ENCODE peak calls at places on chromosomes 16 and 17, in five cellular contexts. L, A, T, Z and Y are unnamed samples.

GRCh38 chr17:44775136-44775837 is 16.5 kb downstream of the ADAM11 start:
- DNase-seq in T (peak), Z (peak), L (peak), A (peak), Y (peak)

GRCh38 chr16:69057400-69058378 is 47.8 kb upstream of the HAS3 start:
- DNase-seq in L (peak), A (peak), Z (peak), T (no peak), Y (no peak)

GRCh38 chr17:79053251-79053925 is 21.2 kb upstream of the ENGASE start:
- DNase-seq in Z (peak), T (no peak), L (no peak), A (peak), Y (no peak)

GRCh38 chr16:89738072-89738377 is 16.7 kb downstream of the ZNF276 start:
- DNase-seq in T (no peak), Z (no peak), A (no peak), L (no peak), Y (peak)

GRCh38 chr16:70649300-70649699 is 2.9 kb downstream of the IL34 start:
- DNase-seq in A (peak), L (no peak), Z (peak), T (no peak), Y (no peak)

GRCh38 chr17:38861399-38861843 is 7.9 kb upstream of the RPL23 start:
- DNase-seq in L (no peak), A (no peak), T (no peak), Z (no peak), Y (peak)

GRCh38 chr16:55657616-55658015 is 1.8 kb downstream of the SLC6A2 start:
- DNase-seq in T (no peak), L (no peak), A (no peak), Z (no peak), Y (no peak)

GRCh38 chr17:83191388-83192160 is 112.2 kb downstream of the METRNL start:
- DNase-seq in L (no peak), A (no peak), T (no peak), Z (no peak), Y (no peak)

GRCh38 chr17:78993241-78993956 is 13.7 kb upstream of the LGALS3BP start:
- DNase-seq in A (peak), T (peak), Z (peak), L (no peak), Y (peak)

GRCh38 chr16:27600386-27600785 is 50.4 kb downstream of the KATNIP start:
- DNase-seq in A (no peak), T (peak), L (no peak), Z (no peak), Y (no peak)

GRCh38 chr17:56011406-56012131 is 141.7 kb upstream of the ANKFN1 start:
- DNase-seq in Z (no peak), L (no peak), A (no peak), T (no peak), Y (no peak)

GRCh38 chr17:75512946-75513666 is 2.2 kb downstream of the CASKIN2 start:
- DNase-seq in Z (peak), T (no peak), L (no peak), A (peak), Y (no peak)

GRCh38 chr17:78125138-78125913 is 3.2 kb downstream of the TMC6 start:
- DNase-seq in L (no peak), Z (no peak), A (no peak), T (no peak), Y (peak)

GRCh38 chr16:17839272-17839671 is 368.5 kb upstream of the XYLT1 start:
- DNase-seq in A (no peak), L (no peak), Z (no peak), T (no peak), Y (no peak)

GRCh38 chr17:79027925-79028491 is 4.0 kb downstream of the C1QTNF1 start:
- DNase-seq in T (no peak), A (peak), Z (no peak), L (no peak), Y (no peak)

GRCh38 chr16:75555213-75555706 is 792 bp downstream of the TMEM231 start:
- DNase-seq in L (peak), A (peak), Z (peak), T (peak), Y (peak)

GRCh38 chr17:50301891-50302584 is 27.8 kb downstream of the TMEM92 start:
- DNase-seq in L (no peak), T (no peak), A (no peak), Z (no peak), Y (no peak)

GRCh38 chr17:50297407-50297865 is 23.2 kb downstream of the TMEM92 start:
- DNase-seq in T (peak), A (peak), L (peak), Z (peak), Y (peak)

GRCh38 chr17:50298018-50298417 is 23.8 kb downstream of the TMEM92 start:
- DNase-seq in A (no peak), T (no peak), L (no peak), Z (no peak), Y (no peak)

GRCh38 chr17:50303051-50303450 is 28.8 kb downstream of the TMEM92 start:
- DNase-seq in Z (no peak), A (no peak), T (peak), L (no peak), Y (no peak)

DNA sequence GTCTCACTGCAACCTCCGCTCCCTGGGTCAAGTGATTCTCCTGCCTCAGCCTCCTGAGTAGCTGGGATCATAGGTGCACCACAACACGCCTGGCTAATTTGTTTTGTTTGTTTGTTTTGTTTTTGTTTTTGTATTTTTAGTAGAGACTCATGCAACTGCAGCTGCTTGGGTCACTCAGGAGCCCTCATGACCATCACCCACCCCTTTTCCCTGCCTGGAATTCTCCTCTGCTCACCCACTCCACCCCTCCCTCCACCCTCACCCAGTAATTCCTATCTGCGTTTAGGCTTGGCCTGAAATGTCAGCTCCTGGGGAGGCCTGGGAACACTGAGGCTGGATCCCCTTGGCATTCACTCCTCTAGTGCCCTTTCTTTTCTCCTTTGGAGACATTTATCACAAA is 25.5 kb downstream of the TMEM92 start:
- DNase-seq in A (no peak), L (no peak), T (no peak), Z (no peak), Y (no peak)
- H2AFZ ChIP-seq in A (no peak), L (no peak), T (no peak), Z (no peak), Y (no peak)

DNA sequence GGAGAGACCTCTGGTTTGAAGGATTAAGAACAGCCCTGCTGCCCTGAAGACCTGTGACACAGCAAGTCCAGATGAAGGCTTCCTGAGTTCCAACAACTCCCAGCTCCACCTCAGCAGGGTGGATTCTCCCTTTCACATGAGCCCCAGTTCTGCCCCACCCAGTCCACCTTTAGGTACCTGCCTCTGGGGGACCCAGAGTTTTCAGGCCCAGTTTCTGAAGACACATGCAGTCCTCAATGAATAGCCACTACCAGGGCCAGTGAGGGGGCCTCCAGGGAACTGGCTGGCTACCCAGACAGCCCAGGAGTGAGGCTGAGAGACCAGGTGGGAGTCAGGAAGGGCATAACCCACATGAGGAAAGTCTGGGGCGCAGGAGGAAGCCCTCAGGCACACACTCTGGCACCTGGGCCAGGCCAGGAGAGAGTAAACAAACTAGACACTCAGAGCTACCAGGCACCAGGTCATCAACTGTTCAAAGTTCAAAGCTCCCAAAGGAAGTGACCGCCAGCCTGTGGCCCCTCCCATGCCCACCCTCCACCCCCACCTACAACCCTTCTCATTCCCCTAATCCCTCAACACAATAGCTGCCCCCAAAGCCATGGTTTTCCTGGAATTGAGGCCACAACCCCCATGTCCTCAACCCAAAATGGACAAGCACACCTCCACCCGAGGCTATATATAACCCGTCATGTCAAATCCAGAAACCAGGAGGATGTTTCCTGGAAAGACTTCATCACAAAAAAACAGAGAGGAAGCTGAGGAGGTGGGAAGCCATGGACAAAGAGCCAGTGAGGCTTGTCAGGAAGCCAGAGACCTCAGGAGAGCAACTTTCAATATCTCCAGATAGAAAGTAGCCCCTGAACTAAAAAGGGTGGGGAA is 2.1 kb downstream of the MYO18A start:
- DNase-seq in T (no peak), L (no peak), Z (no peak), A (no peak), Y (no peak)
- H3K4me3 ChIP-seq in T (peak), L (peak), Z (no peak), A (no peak), Y (no peak)

GRCh38 chr17:17836250-17836817 is 452 bp downstream of the SREBF1 start:
- DNase-seq in L (peak), Z (peak), A (peak), T (peak), Y (peak)

GRCh38 chr17:17836818-17837379 is at the start of gene SREBF1:
- DNase-seq in T (peak), Z (peak), L (no peak), A (peak), Y (peak)

GRCh38 chr17:17834974-17835373 is 1.8 kb downstream of the SREBF1 start:
- DNase-seq in A (no peak), Z (no peak), L (no peak), T (no peak), Y (no peak)

GRCh38 chr17:17837380-17837821 is 615 bp upstream of the SREBF1 start:
- DNase-seq in A (peak), Z (peak), T (peak), L (peak), Y (peak)

DNA sequence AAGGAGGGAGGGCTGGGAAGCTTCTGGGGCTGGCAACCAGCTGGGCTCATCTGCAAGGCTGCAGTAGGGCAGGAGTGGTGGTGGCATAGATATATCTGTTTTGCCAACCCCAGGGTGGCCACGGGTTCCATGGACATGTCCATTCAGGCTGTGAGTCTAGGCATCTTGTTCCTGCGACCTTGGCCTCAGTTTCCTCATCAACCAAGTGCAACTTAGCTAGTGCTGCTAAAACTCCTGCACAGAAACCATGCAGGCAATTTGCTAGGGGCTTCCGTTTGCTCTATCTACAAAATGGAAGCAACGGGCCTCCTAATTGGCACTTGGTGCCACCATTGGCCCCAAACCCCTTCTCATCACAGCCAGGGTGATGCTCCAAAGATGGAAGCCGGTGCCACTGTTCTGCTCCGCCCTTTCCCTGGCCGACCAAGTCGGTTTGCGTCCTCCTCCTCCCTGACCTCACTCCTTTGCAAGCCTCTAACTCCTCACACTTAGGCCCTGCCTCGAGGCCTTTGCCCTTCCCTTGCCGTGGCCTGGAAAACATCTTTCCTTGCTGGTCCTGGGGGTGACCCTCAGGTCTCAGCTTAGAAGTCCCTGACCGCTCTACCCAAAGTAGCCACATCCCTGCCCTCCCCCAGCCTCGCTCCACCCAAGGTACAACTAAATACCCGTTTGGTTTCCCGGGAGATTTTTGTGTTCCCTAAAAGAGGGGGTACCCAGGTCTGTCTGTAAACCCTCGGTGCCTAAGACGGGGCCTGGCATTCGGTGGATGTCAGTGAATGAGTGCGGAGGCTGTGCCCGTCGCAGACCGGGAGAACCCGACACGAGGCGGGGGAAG is 1.2 kb downstream of the SREBF1 start:
- DNase-seq in A (peak), T (no peak), Z (no peak), L (no peak), Y (peak)
- H2AFZ ChIP-seq in A (peak), T (no peak), Z (peak), L (no peak), Y (no peak)

GRCh38 chr17:62629556-62630364 is 2.3 kb downstream of the MRC2 start:
- DNase-seq in L (no peak), T (no peak), Z (no peak), A (peak), Y (no peak)

GRCh38 chr17:62630365-62631085 is 3.1 kb downstream of the MRC2 start:
- DNase-seq in A (peak), L (no peak), Z (peak), T (no peak), Y (no peak)

GRCh38 chr17:62627904-62628603 is 584 bp downstream of the MRC2 start:
- DNase-seq in Z (peak), A (peak), L (no peak), T (peak), Y (no peak)

GRCh38 chr17:62627219-62627903 is at the start of gene MRC2:
- DNase-seq in T (peak), Z (peak), A (peak), L (peak), Y (no peak)

GRCh38 chr17:62628845-62629555 is 1.5 kb downstream of the MRC2 start:
- DNase-seq in A (peak), L (no peak), T (peak), Z (peak), Y (no peak)
- H3K4me3 ChIP-seq in A (peak), L (no peak), T (peak), Z (peak), Y (no peak)

DNA sequence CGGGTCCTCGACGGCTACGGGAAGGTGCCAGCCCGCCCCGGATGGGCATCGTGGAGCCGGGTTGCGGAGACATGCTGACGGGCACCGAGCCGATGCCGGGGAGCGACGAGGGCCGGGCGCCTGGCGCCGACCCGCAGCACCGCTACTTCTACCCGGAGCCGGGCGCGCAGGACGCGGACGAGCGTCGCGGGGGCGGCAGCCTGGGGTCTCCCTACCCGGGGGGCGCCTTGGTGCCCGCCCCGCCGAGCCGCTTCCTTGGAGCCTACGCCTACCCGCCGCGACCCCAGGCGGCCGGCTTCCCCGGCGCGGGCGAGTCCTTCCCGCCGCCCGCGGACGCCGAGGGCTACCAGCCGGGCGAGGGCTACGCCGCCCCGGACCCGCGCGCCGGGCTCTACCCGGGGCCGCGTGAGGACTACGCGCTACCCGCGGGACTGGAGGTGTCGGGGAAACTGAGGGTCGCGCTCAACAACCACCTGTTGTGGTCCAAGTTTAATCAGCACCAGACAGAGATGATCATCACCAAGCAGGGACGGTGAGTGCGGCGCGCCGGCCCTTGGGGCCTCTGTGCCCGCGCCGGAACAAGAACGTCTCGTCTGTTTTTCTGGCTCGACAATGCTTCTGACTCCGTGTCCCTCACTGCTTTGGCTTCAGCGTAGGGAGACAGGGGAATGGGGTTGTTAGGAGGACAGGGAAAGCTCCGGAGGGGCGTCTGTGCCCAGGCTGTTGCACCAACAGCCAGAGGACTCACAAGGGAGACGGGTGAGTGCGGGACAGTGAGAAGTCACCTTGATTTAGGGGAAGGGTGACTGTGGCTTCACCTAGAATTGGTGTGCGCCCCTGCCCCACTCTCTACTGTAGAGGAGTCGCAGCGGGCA is 615 bp downstream of the TBX21 start:
- DNase-seq in A (peak), Z (no peak), T (peak), L (no peak), Y (no peak)
- H2AFZ ChIP-seq in A (peak), Z (peak), T (peak), L (peak), Y (no peak)

DNA sequence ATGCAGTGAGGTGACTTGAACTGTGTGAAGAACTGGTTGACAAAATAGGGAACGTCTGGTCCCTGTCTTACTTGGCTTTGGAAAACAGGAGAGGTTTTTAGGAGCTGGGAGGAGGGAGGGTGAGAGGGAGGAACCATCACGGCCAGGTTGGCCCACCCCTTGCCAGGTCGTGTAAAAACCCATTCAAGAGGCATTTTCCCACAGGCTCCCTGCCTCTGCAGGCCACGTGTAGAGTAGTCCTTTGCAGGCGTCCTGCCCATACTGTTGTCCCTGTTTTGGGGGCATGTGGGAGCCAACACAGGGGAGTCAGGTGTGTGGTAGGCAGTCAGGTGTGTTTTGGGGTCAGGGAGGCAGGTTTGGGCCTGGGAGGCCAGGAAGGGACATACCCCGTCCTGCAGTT is 169.4 kb downstream of the RAB11FIP4 start:
- DNase-seq in L (no peak), A (peak), T (no peak), Z (no peak), Y (no peak)
- H3K4me3 ChIP-seq in L (no peak), A (peak), T (no peak), Z (peak), Y (no peak)